ENCODE peak calls at places on chromosomes 16 and 17, in five cellular contexts. One of them, this sample, is unnamed. For H3K27me3 and H3K4me1, the result is how much of the 10 kb centered on the place peaks cover.

GRCh38 chr16:69567031-69567680 is 1.4 kb downstream of the NFAT5 start:
- DNase-seq in small intestine: peak
- DNase-seq in IMR-90: peak
- DNase-seq in transverse colon: no peak
- DNase-seq in ovary: no peak
- DNase-seq in this sample: peak

GRCh38 chr17:58531661-58532554 is 17.5 kb upstream of the MTMR4 start:
- DNase-seq in small intestine: peak
- DNase-seq in transverse colon: peak
- DNase-seq in IMR-90: peak
- DNase-seq in ovary: peak
- DNase-seq in this sample: peak

GRCh38 chr17:47924785-47925676 is 16.3 kb upstream of the PNPO start:
- DNase-seq in small intestine: no peak
- DNase-seq in IMR-90: no peak
- DNase-seq in ovary: no peak
- DNase-seq in transverse colon: no peak
- DNase-seq in this sample: no peak

GRCh38 chr17:13222931-13223330 is 205.1 kb upstream of the ELAC2 start:
- DNase-seq in ovary: no peak
- DNase-seq in small intestine: peak
- DNase-seq in transverse colon: no peak
- DNase-seq in IMR-90: no peak
- DNase-seq in this sample: no peak

GRCh38 chr17:21352221-21352980 is 23.8 kb upstream of the KCNJ12 start:
- DNase-seq in transverse colon: peak
- DNase-seq in ovary: no peak
- DNase-seq in IMR-90: no peak
- DNase-seq in small intestine: no peak
- DNase-seq in this sample: no peak

GRCh38 chr17:40345161-40346034 is 19.1 kb downstream of the GJD3 start:
- DNase-seq in ovary: peak
- DNase-seq in IMR-90: peak
- DNase-seq in transverse colon: peak
- DNase-seq in small intestine: peak
- DNase-seq in this sample: peak

GRCh38 chr17:56912105-56912999 is 1.5 kb downstream of the TRIM25 start:
- DNase-seq in ovary: peak
- DNase-seq in transverse colon: peak
- DNase-seq in small intestine: peak
- DNase-seq in IMR-90: no peak
- DNase-seq in this sample: no peak

GRCh38 chr16:3965306-3965705 is 84.8 kb upstream of the CREBBP start:
- DNase-seq in transverse colon: no peak
- DNase-seq in ovary: no peak
- DNase-seq in small intestine: no peak
- DNase-seq in IMR-90: no peak
- DNase-seq in this sample: no peak

GRCh38 chr16:87728026-87728425 is 37.8 kb downstream of the KLHDC4 start:
- DNase-seq in IMR-90: peak
- DNase-seq in transverse colon: no peak
- DNase-seq in ovary: no peak
- DNase-seq in small intestine: no peak
- DNase-seq in this sample: no peak

GRCh38 chr17:39868554-39868942 is 546 bp downstream of the ZPBP2 start:
- DNase-seq in IMR-90: no peak
- DNase-seq in transverse colon: no peak
- DNase-seq in ovary: no peak
- DNase-seq in small intestine: no peak
- DNase-seq in this sample: no peak

GRCh38 chr17:81322271-81323082 is 27.4 kb upstream of the SLC38A10 start:
- DNase-seq in IMR-90: no peak
- DNase-seq in transverse colon: no peak
- DNase-seq in ovary: no peak
- DNase-seq in small intestine: peak
- DNase-seq in this sample: no peak

GRCh38 chr17:46046957-46047356 is 47.9 kb downstream of the STH start:
- DNase-seq in transverse colon: no peak
- DNase-seq in small intestine: no peak
- DNase-seq in IMR-90: peak
- DNase-seq in ovary: no peak
- DNase-seq in this sample: no peak

GRCh38 chr17:79065105-79065670 is 9.4 kb upstream of the ENGASE start:
- DNase-seq in IMR-90: peak
- DNase-seq in small intestine: peak
- DNase-seq in ovary: no peak
- DNase-seq in transverse colon: peak
- DNase-seq in this sample: peak

GRCh38 chr16:12188674-12189249 is 212.2 kb downstream of the SNX29 start:
- DNase-seq in small intestine: peak
- DNase-seq in ovary: no peak
- DNase-seq in IMR-90: no peak
- DNase-seq in transverse colon: peak
- DNase-seq in this sample: no peak

GRCh38 chr16:49936791-49937190 is 80.9 kb upstream of the ZNF423 start:
- DNase-seq in transverse colon: no peak
- DNase-seq in ovary: no peak
- DNase-seq in IMR-90: no peak
- DNase-seq in small intestine: no peak
- DNase-seq in this sample: no peak

GRCh38 chr16:19672378-19672777 is 45.6 kb downstream of the KNOP1 start:
- DNase-seq in ovary: no peak
- DNase-seq in transverse colon: no peak
- DNase-seq in IMR-90: peak
- DNase-seq in small intestine: no peak
- DNase-seq in this sample: no peak

GRCh38 chr16:48137822-48138221 is 18.0 kb downstream of the ABCC12 start:
- DNase-seq in ovary: no peak
- DNase-seq in transverse colon: no peak
- DNase-seq in small intestine: no peak
- DNase-seq in IMR-90: no peak
- DNase-seq in this sample: no peak

GRCh38 chr17:80501739-80502577 is 25.6 kb upstream of the NPTX1 start:
- DNase-seq in small intestine: no peak
- DNase-seq in ovary: no peak
- DNase-seq in IMR-90: peak
- DNase-seq in transverse colon: peak
- DNase-seq in this sample: peak

GRCh38 chr17:41695134-41695661 is 6.5 kb downstream of the EIF1 start:
- DNase-seq in transverse colon: no peak
- DNase-seq in IMR-90: peak
- DNase-seq in ovary: no peak
- DNase-seq in small intestine: no peak
- DNase-seq in this sample: no peak

GRCh38 chr17:53191878-53192277 is 630.8 kb upstream of the KIF2B start:
- DNase-seq in ovary: no peak
- DNase-seq in IMR-90: no peak
- DNase-seq in small intestine: no peak
- DNase-seq in transverse colon: no peak
- DNase-seq in this sample: peak

GRCh38 chr16:24015923-24016322 is 180.1 kb downstream of the PRKCB start:
- DNase-seq in IMR-90: no peak
- DNase-seq in ovary: no peak
- DNase-seq in small intestine: no peak
- DNase-seq in transverse colon: no peak
- DNase-seq in this sample: no peak

GRCh38 chr17:42182927-42183734 is 2.1 kb downstream of the HCRT start:
- DNase-seq in transverse colon: no peak
- DNase-seq in ovary: no peak
- DNase-seq in IMR-90: peak
- DNase-seq in small intestine: peak
- DNase-seq in this sample: peak

GRCh38 chr17:31511583-31511982 is 120.1 kb downstream of the RAB11FIP4 start:
- DNase-seq in transverse colon: no peak
- DNase-seq in IMR-90: no peak
- DNase-seq in ovary: no peak
- DNase-seq in small intestine: no peak
- DNase-seq in this sample: no peak

GRCh38 chr17:82871056-82871775 is 31.4 kb upstream of the ZNF750 start:
- DNase-seq in IMR-90: no peak
- DNase-seq in transverse colon: no peak
- DNase-seq in ovary: no peak
- DNase-seq in small intestine: no peak
- DNase-seq in this sample: no peak

GRCh38 chr17:65156835-65157565 is 19.8 kb downstream of the RGS9 start:
- DNase-seq in ovary: no peak
- DNase-seq in transverse colon: peak
- DNase-seq in IMR-90: no peak
- DNase-seq in small intestine: peak
- DNase-seq in this sample: no peak

GRCh38 chr17:18332909-18333489 is 17.9 kb downstream of the SMCR8 start:
- DNase-seq in ovary: no peak
- DNase-seq in small intestine: peak
- DNase-seq in IMR-90: peak
- DNase-seq in transverse colon: no peak
- DNase-seq in this sample: no peak

GRCh38 chr17:45334231-45334630 is 17.4 kb upstream of the MAP3K14 start:
- DNase-seq in IMR-90: no peak
- DNase-seq in ovary: no peak
- DNase-seq in transverse colon: peak
- DNase-seq in small intestine: peak
- DNase-seq in this sample: no peak

DNA sequence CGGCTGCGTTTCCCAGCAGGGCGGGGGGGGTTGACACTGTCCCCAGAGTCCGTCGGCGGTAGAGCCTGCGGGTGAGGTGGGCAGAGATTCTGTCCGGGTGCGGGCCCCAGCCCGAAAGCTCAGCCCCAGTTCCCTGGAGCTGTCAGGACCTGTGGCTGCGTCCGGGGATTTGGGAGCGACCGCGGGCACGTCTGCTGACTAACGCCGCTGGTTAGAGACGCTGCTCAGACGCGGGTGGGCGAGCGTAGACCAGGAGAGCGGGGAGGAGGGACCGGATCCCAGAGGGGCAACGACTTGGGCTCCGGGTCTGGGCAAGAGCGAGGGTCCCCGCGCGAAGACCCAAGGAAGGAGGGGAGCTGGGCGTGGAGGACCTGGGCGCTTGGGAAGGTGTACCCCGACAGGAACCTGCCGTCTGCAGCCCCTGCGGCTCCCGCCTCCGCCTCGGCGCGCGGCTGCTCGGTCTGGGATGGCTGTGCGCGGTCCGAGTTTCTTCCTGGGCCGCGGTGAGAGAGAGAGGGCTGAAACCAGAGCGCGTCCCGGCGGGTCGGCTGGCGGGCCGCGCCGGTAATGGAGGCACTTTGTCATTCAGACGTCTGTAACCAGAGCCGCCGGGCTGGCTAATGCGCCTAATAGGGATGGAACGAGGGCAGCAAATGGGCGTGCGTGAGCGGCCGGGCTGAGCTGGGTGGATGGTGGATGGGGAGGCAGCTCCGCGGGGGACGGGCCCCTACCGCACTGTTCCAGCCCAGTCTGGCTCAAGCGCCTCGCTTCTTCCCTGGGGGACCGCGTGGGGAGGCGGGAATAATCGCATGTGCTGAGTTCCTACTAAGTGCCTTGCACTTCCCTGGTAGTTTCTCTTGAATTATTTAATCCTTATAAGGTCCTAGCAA is 2.3 kb downstream of the NGFR start:
- DNase-seq in transverse colon: peak
- DNase-seq in ovary: no peak
- DNase-seq in small intestine: no peak
- DNase-seq in IMR-90: peak
- DNase-seq in this sample: peak
- H3K27me3 ChIP-seq in transverse colon: half or more
- H3K27me3 ChIP-seq in ovary: under half
- H3K27me3 ChIP-seq in small intestine: under half
- H3K27me3 ChIP-seq in IMR-90: half or more
- H3K27me3 ChIP-seq in this sample: half or more

GRCh38 chr16:84917492-84917891 is 93.8 kb downstream of the ZDHHC7 start:
- DNase-seq in small intestine: no peak
- DNase-seq in IMR-90: no peak
- DNase-seq in ovary: no peak
- DNase-seq in transverse colon: no peak
- DNase-seq in this sample: no peak
- H3K27ac ChIP-seq in small intestine: no peak
- H3K27ac ChIP-seq in IMR-90: no peak
- H3K27ac ChIP-seq in ovary: no peak
- H3K27ac ChIP-seq in transverse colon: no peak
- H3K27ac ChIP-seq in this sample: no peak

GRCh38 chr17:74305865-74306654 is 20.0 kb upstream of the KIF19 start:
- DNase-seq in ovary: no peak
- DNase-seq in transverse colon: no peak
- DNase-seq in IMR-90: no peak
- DNase-seq in small intestine: peak
- DNase-seq in this sample: no peak

GRCh38 chr17:74307984-74308773 is 17.8 kb upstream of the KIF19 start:
- DNase-seq in IMR-90: no peak
- DNase-seq in ovary: no peak
- DNase-seq in small intestine: no peak
- DNase-seq in transverse colon: no peak
- DNase-seq in this sample: peak

GRCh38 chr17:74314877-74315276 is 11.1 kb upstream of the KIF19 start:
- DNase-seq in small intestine: no peak
- DNase-seq in transverse colon: no peak
- DNase-seq in IMR-90: no peak
- DNase-seq in ovary: no peak
- DNase-seq in this sample: no peak

GRCh38 chr17:74309902-74310301 is 16.1 kb upstream of the KIF19 start:
- DNase-seq in ovary: no peak
- DNase-seq in IMR-90: no peak
- DNase-seq in small intestine: no peak
- DNase-seq in transverse colon: no peak
- DNase-seq in this sample: no peak
- H3K4me1 ChIP-seq in ovary: under half
- H3K4me1 ChIP-seq in IMR-90: under half
- H3K4me1 ChIP-seq in small intestine: under half
- H3K4me1 ChIP-seq in transverse colon: under half
- H3K4me1 ChIP-seq in this sample: under half

DNA sequence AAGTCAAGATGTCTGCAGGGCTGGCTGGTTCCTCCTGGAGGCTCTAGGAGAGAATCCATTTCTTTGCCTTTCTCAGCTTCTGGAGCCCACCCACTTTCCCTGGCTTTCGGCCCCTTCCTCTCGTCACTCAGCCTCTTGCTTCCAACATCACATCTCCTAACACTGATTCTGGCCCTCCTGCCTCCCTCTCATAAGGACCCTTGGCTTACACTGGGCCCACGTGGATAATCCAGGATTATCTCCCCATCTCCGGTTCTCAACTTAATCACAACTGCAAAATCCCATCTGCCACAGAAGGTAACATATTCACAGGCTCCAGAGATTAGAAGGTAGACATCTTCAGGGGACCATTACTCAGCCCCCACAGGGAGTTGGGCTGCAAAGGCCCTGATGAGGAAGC is 81.3 kb downstream of the GAS7 start:
- DNase-seq in IMR-90: no peak
- DNase-seq in transverse colon: no peak
- DNase-seq in ovary: no peak
- DNase-seq in small intestine: no peak
- DNase-seq in this sample: no peak
- H3K27me3 ChIP-seq in IMR-90: under half
- H3K27me3 ChIP-seq in transverse colon: under half
- H3K27me3 ChIP-seq in ovary: under half
- H3K27me3 ChIP-seq in small intestine: under half
- H3K27me3 ChIP-seq in this sample: under half